ENCODE peak calls at places on chromosomes 7 and 10, in ten cellular contexts. One of them, this sample, is unnamed.

GRCh38 chr7:43110790-43111362 is 1.6 kb upstream of the HECW1 start:
- DNase-seq in endothelial cell: no peak
- DNase-seq in RWPE1: no peak
- DNase-seq in fibroblast of mammary gland: peak; percentile 32
- DNase-seq in cardiac fibroblast: no peak
- DNase-seq in MCF 10A: no peak
- DNase-seq in tibial artery: no peak
- DNase-seq in mesothelial cell of epicardium: no peak
- DNase-seq in AG04450: no peak
- DNase-seq in CD8-positive, alpha-beta T cell: no peak
- DNase-seq in this sample: no peak

GRCh38 chr10:93267521-93267920 is 193.8 kb downstream of the CYP26A1 start:
- DNase-seq in MCF 10A: no peak
- DNase-seq in fibroblast of mammary gland: no peak
- DNase-seq in endothelial cell: no peak
- DNase-seq in RWPE1: no peak
- DNase-seq in tibial artery: no peak
- DNase-seq in mesothelial cell of epicardium: no peak
- DNase-seq in AG04450: no peak
- DNase-seq in cardiac fibroblast: no peak
- DNase-seq in CD8-positive, alpha-beta T cell: no peak
- DNase-seq in this sample: no peak

GRCh38 chr10:96850825-96851224 is 18.7 kb downstream of the LCOR start:
- DNase-seq in MCF 10A: peak; percentile 45
- DNase-seq in fibroblast of mammary gland: peak; percentile 95
- DNase-seq in mesothelial cell of epicardium: no peak
- DNase-seq in endothelial cell: no peak
- DNase-seq in CD8-positive, alpha-beta T cell: no peak
- DNase-seq in AG04450: peak; percentile 89
- DNase-seq in cardiac fibroblast: peak; percentile 97
- DNase-seq in tibial artery: no peak
- DNase-seq in RWPE1: peak; percentile 68
- DNase-seq in this sample: no peak

GRCh38 chr10:126350216-126350992 is 37.9 kb downstream of the ADAM12 start:
- DNase-seq in cardiac fibroblast: peak; percentile 92
- DNase-seq in tibial artery: no peak
- DNase-seq in MCF 10A: peak; percentile 96
- DNase-seq in AG04450: peak; percentile 37
- DNase-seq in endothelial cell: no peak
- DNase-seq in mesothelial cell of epicardium: no peak
- DNase-seq in fibroblast of mammary gland: peak; percentile 92
- DNase-seq in CD8-positive, alpha-beta T cell: no peak
- DNase-seq in RWPE1: peak; percentile 80
- DNase-seq in this sample: peak; percentile 11

GRCh38 chr10:28871677-28872076 is 194.4 kb downstream of the BAMBI start:
- DNase-seq in endothelial cell: no peak
- DNase-seq in tibial artery: no peak
- DNase-seq in AG04450: no peak
- DNase-seq in mesothelial cell of epicardium: no peak
- DNase-seq in fibroblast of mammary gland: no peak
- DNase-seq in MCF 10A: no peak
- DNase-seq in CD8-positive, alpha-beta T cell: no peak
- DNase-seq in cardiac fibroblast: no peak
- DNase-seq in RWPE1: no peak
- DNase-seq in this sample: no peak

GRCh38 chr7:28410628-28411578 is 1.4 kb upstream of the CREB5 start:
- DNase-seq in RWPE1: no peak
- DNase-seq in cardiac fibroblast: peak; percentile 78
- DNase-seq in tibial artery: peak; percentile 77
- DNase-seq in mesothelial cell of epicardium: peak; percentile 43
- DNase-seq in MCF 10A: peak; percentile 31
- DNase-seq in CD8-positive, alpha-beta T cell: no peak
- DNase-seq in fibroblast of mammary gland: peak; percentile 86
- DNase-seq in endothelial cell: no peak
- DNase-seq in AG04450: no peak
- DNase-seq in this sample: peak; percentile 80

GRCh38 chr10:48224979-48225560 is 49.4 kb downstream of the FRMPD2 start:
- DNase-seq in cardiac fibroblast: peak; percentile 11
- DNase-seq in mesothelial cell of epicardium: no peak
- DNase-seq in AG04450: no peak
- DNase-seq in tibial artery: no peak
- DNase-seq in CD8-positive, alpha-beta T cell: no peak
- DNase-seq in fibroblast of mammary gland: no peak
- DNase-seq in RWPE1: no peak
- DNase-seq in MCF 10A: peak; percentile 5
- DNase-seq in endothelial cell: no peak
- DNase-seq in this sample: no peak

GRCh38 chr7:28037220-28038010 is 143.2 kb downstream of the JAZF1 start:
- DNase-seq in CD8-positive, alpha-beta T cell: no peak
- DNase-seq in endothelial cell: no peak
- DNase-seq in AG04450: peak; percentile 83
- DNase-seq in mesothelial cell of epicardium: no peak
- DNase-seq in cardiac fibroblast: peak; percentile 97
- DNase-seq in MCF 10A: peak; percentile 93
- DNase-seq in tibial artery: no peak
- DNase-seq in RWPE1: peak; percentile 84
- DNase-seq in fibroblast of mammary gland: peak; percentile 97
- DNase-seq in this sample: no peak

GRCh38 chr7:70178787-70179186 is 580.5 kb downstream of the AUTS2 start:
- DNase-seq in endothelial cell: no peak
- DNase-seq in AG04450: no peak
- DNase-seq in tibial artery: no peak
- DNase-seq in RWPE1: peak; percentile 15
- DNase-seq in CD8-positive, alpha-beta T cell: no peak
- DNase-seq in mesothelial cell of epicardium: no peak
- DNase-seq in fibroblast of mammary gland: peak; percentile 86
- DNase-seq in cardiac fibroblast: no peak
- DNase-seq in MCF 10A: no peak
- DNase-seq in this sample: no peak

GRCh38 chr7:24284699-24285506 is 913 bp downstream of the NPY start:
- DNase-seq in AG04450: no peak
- DNase-seq in cardiac fibroblast: no peak
- DNase-seq in CD8-positive, alpha-beta T cell: no peak
- DNase-seq in fibroblast of mammary gland: no peak
- DNase-seq in tibial artery: no peak
- DNase-seq in mesothelial cell of epicardium: no peak
- DNase-seq in endothelial cell: peak; percentile 43
- DNase-seq in MCF 10A: no peak
- DNase-seq in RWPE1: no peak
- DNase-seq in this sample: peak; percentile 52

DNA sequence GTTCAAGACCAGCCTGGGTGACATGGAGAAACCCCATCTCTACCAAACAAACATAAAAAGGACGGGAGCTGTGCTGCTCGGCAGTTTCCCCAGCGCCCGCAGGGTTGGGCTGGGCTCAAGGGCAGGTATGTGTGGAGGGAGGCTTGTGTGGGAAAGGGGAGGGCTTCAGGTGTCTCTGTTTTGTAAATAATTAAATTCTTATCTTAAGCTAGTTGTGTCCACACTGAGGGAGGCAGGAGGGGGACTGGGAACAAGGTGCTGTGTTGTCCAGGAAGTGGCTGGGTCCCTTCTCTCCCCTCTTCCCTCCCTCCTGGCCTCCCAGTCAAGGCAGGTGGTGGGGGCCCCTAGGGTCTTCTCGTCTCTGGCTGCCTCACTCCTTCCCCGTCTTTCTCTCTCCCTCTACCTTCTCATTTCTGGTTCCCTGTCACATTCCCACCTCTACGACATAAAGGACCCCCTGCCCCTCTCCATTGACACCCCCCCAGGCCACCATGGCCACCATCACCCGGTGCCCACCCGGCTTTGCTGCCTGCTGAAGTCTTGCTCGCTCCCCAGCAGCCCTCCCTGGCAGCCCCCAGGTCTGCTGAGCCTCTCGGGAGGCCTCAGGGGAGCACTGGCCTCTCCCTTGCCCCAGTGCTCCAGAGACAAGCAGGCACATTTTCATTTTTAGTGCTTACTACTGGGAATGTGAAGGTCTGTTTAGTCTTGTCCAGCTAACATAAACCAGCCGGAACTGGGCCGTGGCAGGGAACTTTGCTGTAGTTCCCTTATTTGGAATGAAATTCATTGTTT is 19.3 kb downstream of the NEURL1 start:
- DNase-seq in mesothelial cell of epicardium: peak; percentile 36
- DNase-seq in tibial artery: no peak
- DNase-seq in AG04450: no peak
- DNase-seq in fibroblast of mammary gland: no peak
- DNase-seq in cardiac fibroblast: no peak
- DNase-seq in CD8-positive, alpha-beta T cell: no peak
- DNase-seq in endothelial cell: no peak
- DNase-seq in MCF 10A: no peak
- DNase-seq in RWPE1: no peak
- DNase-seq in this sample: no peak
- TF ChIP-seq CTCF in mesothelial cell of epicardium: no peak
- TF ChIP-seq CTCF in tibial artery: no peak
- TF ChIP-seq CTCF in AG04450: no peak
- TF ChIP-seq CTCF in fibroblast of mammary gland: no peak
- TF ChIP-seq CTCF in cardiac fibroblast: no peak
- TF ChIP-seq CTCF in CD8-positive, alpha-beta T cell: no peak
- TF ChIP-seq CTCF in endothelial cell: no peak
- TF ChIP-seq CTCF in MCF 10A: no peak
- TF ChIP-seq CTCF in RWPE1: no peak
- TF ChIP-seq CTCF in this sample: no peak

GRCh38 chr10:86163522-86164215 is 202.9 kb downstream of the GRID1 start:
- DNase-seq in cardiac fibroblast: no peak
- DNase-seq in CD8-positive, alpha-beta T cell: no peak
- DNase-seq in AG04450: no peak
- DNase-seq in endothelial cell: no peak
- DNase-seq in RWPE1: no peak
- DNase-seq in MCF 10A: no peak
- DNase-seq in fibroblast of mammary gland: no peak
- DNase-seq in mesothelial cell of epicardium: no peak
- DNase-seq in tibial artery: no peak
- DNase-seq in this sample: no peak
- TF ChIP-seq CTCF in cardiac fibroblast: no peak
- TF ChIP-seq CTCF in CD8-positive, alpha-beta T cell: no peak
- TF ChIP-seq CTCF in AG04450: no peak
- TF ChIP-seq CTCF in endothelial cell: no peak
- TF ChIP-seq CTCF in RWPE1: no peak
- TF ChIP-seq CTCF in MCF 10A: no peak
- TF ChIP-seq CTCF in fibroblast of mammary gland: no peak
- TF ChIP-seq CTCF in mesothelial cell of epicardium: no peak
- TF ChIP-seq CTCF in tibial artery: no peak
- TF ChIP-seq CTCF in this sample: no peak

GRCh38 chr10:73410897-73411296 is 3.0 kb downstream of the ANXA7 start:
- DNase-seq in endothelial cell: no peak
- DNase-seq in fibroblast of mammary gland: no peak
- DNase-seq in CD8-positive, alpha-beta T cell: no peak
- DNase-seq in RWPE1: no peak
- DNase-seq in AG04450: no peak
- DNase-seq in mesothelial cell of epicardium: no peak
- DNase-seq in cardiac fibroblast: no peak
- DNase-seq in tibial artery: no peak
- DNase-seq in MCF 10A: no peak
- DNase-seq in this sample: no peak

GRCh38 chr10:73413528-73414229 is at the start of gene ANXA7:
- DNase-seq in AG04450: peak; percentile 32
- DNase-seq in RWPE1: peak; percentile 98
- DNase-seq in mesothelial cell of epicardium: peak; percentile 89
- DNase-seq in cardiac fibroblast: peak; percentile 81
- DNase-seq in endothelial cell: peak; percentile 97
- DNase-seq in CD8-positive, alpha-beta T cell: peak; percentile 94
- DNase-seq in tibial artery: peak; percentile 90
- DNase-seq in fibroblast of mammary gland: peak; percentile 72
- DNase-seq in MCF 10A: peak; percentile 91
- DNase-seq in this sample: peak; percentile 97

GRCh38 chr10:73416571-73416970 is 2.7 kb upstream of the ANXA7 start:
- DNase-seq in CD8-positive, alpha-beta T cell: no peak
- DNase-seq in MCF 10A: no peak
- DNase-seq in AG04450: no peak
- DNase-seq in tibial artery: no peak
- DNase-seq in endothelial cell: no peak
- DNase-seq in RWPE1: no peak
- DNase-seq in fibroblast of mammary gland: no peak
- DNase-seq in mesothelial cell of epicardium: no peak
- DNase-seq in cardiac fibroblast: no peak
- DNase-seq in this sample: no peak

GRCh38 chr10:73413108-73413527 is 740 bp downstream of the ANXA7 start:
- DNase-seq in mesothelial cell of epicardium: no peak
- DNase-seq in tibial artery: no peak
- DNase-seq in RWPE1: peak; percentile 48
- DNase-seq in CD8-positive, alpha-beta T cell: no peak
- DNase-seq in endothelial cell: peak; percentile 26
- DNase-seq in MCF 10A: peak; percentile 61
- DNase-seq in cardiac fibroblast: no peak
- DNase-seq in fibroblast of mammary gland: no peak
- DNase-seq in AG04450: no peak
- DNase-seq in this sample: peak; percentile 26

GRCh38 chr10:73414230-73414981 is 548 bp upstream of the ANXA7 start:
- DNase-seq in tibial artery: no peak
- DNase-seq in RWPE1: peak; percentile 44
- DNase-seq in fibroblast of mammary gland: no peak
- DNase-seq in endothelial cell: no peak
- DNase-seq in CD8-positive, alpha-beta T cell: no peak
- DNase-seq in MCF 10A: peak; percentile 30
- DNase-seq in AG04450: no peak
- DNase-seq in cardiac fibroblast: no peak
- DNase-seq in mesothelial cell of epicardium: no peak
- DNase-seq in this sample: no peak
- TF ChIP-seq CTCF in tibial artery: peak; percentile 29
- TF ChIP-seq CTCF in RWPE1: peak; percentile 3
- TF ChIP-seq CTCF in fibroblast of mammary gland: no peak
- TF ChIP-seq CTCF in endothelial cell: peak; percentile 3
- TF ChIP-seq CTCF in CD8-positive, alpha-beta T cell: peak; percentile 26
- TF ChIP-seq CTCF in MCF 10A: no peak
- TF ChIP-seq CTCF in AG04450: no peak
- TF ChIP-seq CTCF in cardiac fibroblast: no peak
- TF ChIP-seq CTCF in mesothelial cell of epicardium: no peak
- TF ChIP-seq CTCF in this sample: no peak

GRCh38 chr7:80105706-80106408 is 28.8 kb upstream of the GNAI1 start:
- DNase-seq in cardiac fibroblast: no peak
- DNase-seq in AG04450: no peak
- DNase-seq in tibial artery: no peak
- DNase-seq in endothelial cell: peak; percentile 8
- DNase-seq in mesothelial cell of epicardium: no peak
- DNase-seq in MCF 10A: no peak
- DNase-seq in RWPE1: no peak
- DNase-seq in CD8-positive, alpha-beta T cell: no peak
- DNase-seq in fibroblast of mammary gland: no peak
- DNase-seq in this sample: no peak

GRCh38 chr7:80107278-80107677 is 27.4 kb upstream of the GNAI1 start:
- DNase-seq in RWPE1: no peak
- DNase-seq in CD8-positive, alpha-beta T cell: no peak
- DNase-seq in endothelial cell: no peak
- DNase-seq in MCF 10A: no peak
- DNase-seq in fibroblast of mammary gland: no peak
- DNase-seq in cardiac fibroblast: no peak
- DNase-seq in AG04450: no peak
- DNase-seq in mesothelial cell of epicardium: no peak
- DNase-seq in tibial artery: no peak
- DNase-seq in this sample: no peak

DNA sequence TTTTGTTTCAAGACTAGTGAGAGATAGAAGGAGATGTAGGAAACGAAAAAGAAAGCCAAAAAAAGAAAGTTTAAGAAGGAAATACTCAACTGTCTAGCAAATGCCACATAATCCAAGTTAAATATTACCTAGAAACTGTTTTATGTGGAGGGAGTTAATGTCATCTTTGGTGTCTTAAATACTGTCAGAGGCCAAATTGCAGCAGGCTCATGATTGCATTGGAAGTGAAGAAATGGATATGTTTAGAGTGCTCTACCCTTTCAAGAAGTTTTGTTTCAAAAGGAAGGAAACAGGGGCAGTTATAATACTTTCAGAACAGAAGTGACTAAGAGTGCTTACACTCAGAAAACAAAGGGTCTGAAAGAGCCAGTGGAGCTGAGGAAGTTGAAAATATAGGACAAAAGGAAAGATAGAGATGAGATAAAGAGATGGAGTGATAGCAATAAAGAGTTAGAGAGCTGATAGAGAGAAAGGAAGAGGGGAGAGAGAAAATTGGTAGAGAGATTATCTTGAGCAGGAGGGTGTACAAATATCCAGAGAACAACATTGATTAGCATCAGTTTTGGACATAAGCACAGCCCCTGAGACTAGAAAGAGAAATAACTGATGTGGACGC is 28.0 kb upstream of the GNAI1 start:
- DNase-seq in RWPE1: no peak
- DNase-seq in MCF 10A: no peak
- DNase-seq in cardiac fibroblast: no peak
- DNase-seq in CD8-positive, alpha-beta T cell: no peak
- DNase-seq in mesothelial cell of epicardium: no peak
- DNase-seq in fibroblast of mammary gland: no peak
- DNase-seq in endothelial cell: no peak
- DNase-seq in AG04450: no peak
- DNase-seq in tibial artery: no peak
- DNase-seq in this sample: no peak
- TF ChIP-seq CTCF in RWPE1: no peak
- TF ChIP-seq CTCF in MCF 10A: no peak
- TF ChIP-seq CTCF in cardiac fibroblast: no peak
- TF ChIP-seq CTCF in CD8-positive, alpha-beta T cell: no peak
- TF ChIP-seq CTCF in mesothelial cell of epicardium: no peak
- TF ChIP-seq CTCF in fibroblast of mammary gland: no peak
- TF ChIP-seq CTCF in endothelial cell: no peak
- TF ChIP-seq CTCF in AG04450: no peak
- TF ChIP-seq CTCF in tibial artery: no peak
- TF ChIP-seq CTCF in this sample: no peak